ENCODE peak calls at places on chromosomes 3 and 15, in four cellular contexts. G is NCI-H524 treated with DMSO at 0.1 percent for 48 hours, E is NCI-H345, Y is T-helper 9 cell. I is an unnamed sample.

GRCh38 chr15:60899322-60899966 is 329.7 kb downstream of the RORA start:
- DNase-seq in Y (no peak), E (no peak), G (no peak), I (no peak)

GRCh38 chr15:27017168-27017809 is 46.3 kb downstream of the GABRG3 start:
- DNase-seq in Y (no peak), E (peak), G (peak), I (no peak)

GRCh38 chr15:77032647-77033416 is 37.9 kb downstream of the PSTPIP1 start:
- DNase-seq in G (no peak), E (no peak), Y (no peak), I (no peak)

GRCh38 chr3:40615916-40616315 is 91.2 kb downstream of the ZNF621 start:
- DNase-seq in Y (no peak), G (no peak), E (peak), I (no peak)

GRCh38 chr15:98650871-98651481 is 2.6 kb downstream of the IGF1R start:
- DNase-seq in E (no peak), Y (no peak), G (no peak), I (peak)

GRCh38 chr3:81666502-81667121 is 94.8 kb downstream of the GBE1 start:
- DNase-seq in E (no peak), Y (no peak), G (no peak), I (no peak)

GRCh38 chr3:9347086-9347485 is 15.8 kb upstream of the THUMPD3 start:
- DNase-seq in Y (no peak), G (no peak), E (no peak), I (no peak)

GRCh38 chr15:38991701-38992100 is 427.1 kb upstream of the RASGRP1 start:
- DNase-seq in E (no peak), G (no peak), Y (no peak), I (no peak)

GRCh38 chr15:31660800-31661199 is 334.2 kb downstream of the KLF13 start:
- DNase-seq in E (no peak), G (peak), Y (no peak), I (no peak)

GRCh38 chr3:112056451-112056929 is 22.0 kb downstream of the TMPRSS7 start:
- DNase-seq in Y (no peak), E (no peak), G (no peak), I (no peak)

GRCh38 chr3:142188846-142189245 is 36.5 kb downstream of the GK5 start:
- DNase-seq in Y (no peak), G (no peak), E (no peak), I (no peak)

GRCh38 chr3:20074226-20075063 is 34.2 kb downstream of the KAT2B start:
- DNase-seq in G (no peak), Y (no peak), E (no peak), I (no peak)

GRCh38 chr3:171365489-171365888 is 94.7 kb downstream of the TNIK start:
- DNase-seq in E (no peak), Y (no peak), G (peak), I (no peak)

GRCh38 chr3:23810342-23811116 is 4.8 kb downstream of the UBE2E1 start:
- DNase-seq in E (peak), G (no peak), Y (peak), I (peak)

I was measured in T-helper 17 cell.